ENCODE peak calls at places on chromosomes 4 and X, in four cellular contexts. T is K562, E is PC-3, J is heart left ventricle. Y is an unnamed sample.

GRCh38 chr4:86544313-86544966 is 49.7 kb upstream of the PTPN13 start:
- DNase-seq in T (no peak), E (no peak), J (no peak), Y (no peak)

GRCh38 chr4:56611501-56611900 is 69.6 kb downstream of the HOPX start:
- DNase-seq in T (no peak), E (no peak), J (no peak), Y (no peak)

GRCh38 chr4:151651496-151651895 is 109.3 kb downstream of the GATB start:
- DNase-seq in T (no peak), E (no peak), J (no peak), Y (no peak)

GRCh38 chr4:57137261-57137660 is 27.1 kb upstream of the IGFBP7 start:
- DNase-seq in T (no peak), E (peak; percentile 15), J (no peak), Y (no peak)

GRCh38 chr4:15003891-15004700 is 1.8 kb downstream of the CPEB2 start:
- DNase-seq in T (peak; percentile 42), E (peak; percentile 10), J (peak; percentile 57), Y (peak; percentile 38)

GRCh38 chr4:88628746-88629145 is 36.5 kb downstream of the HERC3 start:
- DNase-seq in T (no peak), E (peak; percentile 29), J (no peak), Y (no peak)

GRCh38 chr4:68245594-68245993 is at the start of gene TMPRSS11B:
- DNase-seq in T (no peak), E (no peak), J (no peak), Y (no peak)

GRCh38 chr4:16269742-16270522 is 43.7 kb upstream of the TAPT1 start:
- DNase-seq in T (no peak), E (peak; percentile 76), J (no peak), Y (no peak)

GRCh38 chrX:120308959-120309872 is 2.0 kb downstream of the TMEM255A start:
- DNase-seq in T (no peak), E (peak; percentile 77), J (peak; percentile 43), Y (peak; percentile 62)

GRCh38 chr4:73608677-73609594 is 11.3 kb downstream of the RASSF6 start:
- DNase-seq in T (no peak), E (peak; percentile 90), J (no peak), Y (no peak)

GRCh38 chr4:58515206-58515605 is 1405.0 kb upstream of the IGFBP7 start:
- DNase-seq in T (no peak), E (no peak), J (no peak), Y (no peak)

GRCh38 chrX:110432831-110433230 is 74.2 kb downstream of the RTL9 start:
- DNase-seq in T (no peak), E (no peak), J (no peak), Y (no peak)

GRCh38 chrX:128884430-128884829 is 638.9 kb downstream of the SMARCA1 start:
- DNase-seq in T (no peak), E (no peak), J (no peak), Y (no peak)

GRCh38 chrX:121853762-121854613 is 806.6 kb downstream of the GLUD2 start:
- DNase-seq in T (no peak), E (no peak), J (no peak), Y (peak; percentile 25)

GRCh38 chr4:108683479-108683878 is 33.1 kb downstream of the OSTC start:
- DNase-seq in T (no peak), E (peak; percentile 49), J (no peak), Y (no peak)

GRCh38 chrX:121987163-121987562 is 939.8 kb downstream of the GLUD2 start:
- DNase-seq in T (no peak), E (no peak), J (no peak), Y (no peak)

GRCh38 chr4:6458528-6458927 is 13.9 kb downstream of the PPP2R2C start:
- DNase-seq in T (no peak), E (no peak), J (no peak), Y (no peak)

GRCh38 chrX:124605518-124605917 is 259.2 kb downstream of the SH2D1A start:
- DNase-seq in T (no peak), E (peak; percentile 51), J (no peak), Y (no peak)

GRCh38 chr4:10737335-10737734 is 52.8 kb upstream of the CLNK start:
- DNase-seq in T (no peak), E (no peak), J (no peak), Y (no peak)

GRCh38 chr4:74038161-74039064 is at the start of gene CXCL3:
- DNase-seq in T (peak; percentile 82), E (peak; percentile 78), J (peak; percentile 79), Y (peak; percentile 79)

GRCh38 chrX:23898412-23898959 is 9.3 kb downstream of the APOO start:
- DNase-seq in T (no peak), E (peak; percentile 69), J (no peak), Y (no peak)

GRCh38 chr4:39637572-39638357 is 900 bp downstream of the SMIM14 start:
- DNase-seq in T (peak; percentile 22), E (peak; percentile 56), J (peak; percentile 51), Y (peak; percentile 63)

GRCh38 chrX:56803849-56804681 is 75.0 kb downstream of the NBDY start:
- DNase-seq in T (no peak), E (no peak), J (no peak), Y (peak; percentile 25)

GRCh38 chrX:95059909-95060308 is 1385.9 kb downstream of the FAM133A start:
- DNase-seq in T (no peak), E (no peak), J (no peak), Y (no peak)

GRCh38 chr4:150368667-150369066 is 213.3 kb upstream of the MAB21L2 start:
- DNase-seq in T (no peak), E (no peak), J (no peak), Y (no peak)

GRCh38 chrX:1914606-1915365 is 299.9 kb downstream of the ASMT start:
- DNase-seq in T (no peak), E (no peak), J (no peak), Y (no peak)

GRCh38 chr4:92235741-92236140 is 68.0 kb upstream of the GRID2 start:
- DNase-seq in T (no peak), E (peak; percentile 23), J (no peak), Y (no peak)

DNA sequence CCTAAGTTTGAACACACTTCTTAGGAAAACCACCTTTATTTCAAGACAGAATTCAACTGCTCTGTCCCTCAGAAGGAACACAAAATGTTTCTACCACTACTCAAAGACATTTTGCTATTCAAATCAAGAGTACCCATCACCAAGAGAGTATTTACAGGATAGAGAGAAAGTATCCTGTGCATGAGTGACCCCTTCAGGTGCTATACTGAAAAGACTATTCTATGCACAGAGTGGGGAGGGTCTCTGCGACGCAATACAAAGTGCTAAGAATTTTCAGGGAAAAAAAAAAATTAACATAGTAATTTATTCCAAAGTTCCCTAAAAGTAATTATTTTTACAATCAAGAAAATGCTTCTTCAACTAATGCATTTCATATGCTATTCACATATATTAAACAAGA is 346.4 kb upstream of the FAM241A start:
- DNase-seq in T (no peak), E (peak; percentile 19), J (no peak), Y (no peak)
- TF ChIP-seq CTCF in T (no peak), E (peak; percentile 52), J (no peak), Y (no peak)

GRCh38 chr4:7854697-7855370 is 84.8 kb downstream of the AFAP1 start:
- DNase-seq in T (no peak), E (no peak), J (no peak), Y (no peak)

GRCh38 chr4:7850489-7850888 is 89.2 kb downstream of the AFAP1 start:
- DNase-seq in T (peak; percentile 26), E (no peak), J (no peak), Y (no peak)

GRCh38 chr4:7853271-7853670 is 86.4 kb downstream of the AFAP1 start:
- DNase-seq in T (no peak), E (no peak), J (no peak), Y (no peak)

GRCh38 chr4:7854211-7854610 is 85.5 kb downstream of the AFAP1 start:
- DNase-seq in T (no peak), E (no peak), J (no peak), Y (no peak)

DNA sequence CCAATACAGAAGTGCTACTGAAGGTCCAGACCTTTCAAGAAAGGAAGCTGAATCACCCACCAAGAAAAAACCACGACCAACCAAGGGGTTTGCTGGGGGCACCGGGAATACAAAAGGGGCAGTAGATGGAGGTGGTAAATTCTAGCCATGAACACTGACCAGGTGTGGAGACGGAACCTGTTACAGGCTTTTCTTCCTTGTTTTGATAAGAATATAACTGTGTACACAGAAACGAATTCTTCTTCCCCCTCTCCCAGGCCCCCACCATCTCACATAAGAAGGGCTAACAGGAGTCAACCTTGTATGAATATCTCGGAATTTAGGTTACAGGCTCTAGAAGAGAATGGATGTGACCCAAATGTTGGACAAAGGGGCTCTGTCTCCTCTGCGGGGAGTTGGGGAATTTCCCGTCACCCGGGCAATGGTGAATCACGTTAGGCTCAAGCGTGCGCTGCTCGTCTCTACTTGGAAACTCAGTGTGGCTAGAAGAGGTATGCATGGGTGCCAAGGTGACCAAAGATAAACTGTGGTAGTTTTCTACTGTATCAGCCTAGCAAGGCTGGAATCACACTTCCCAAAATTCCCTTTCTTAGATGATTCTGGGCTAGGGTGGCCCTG is 87.0 kb downstream of the AFAP1 start:
- DNase-seq in T (no peak), E (no peak), J (no peak), Y (no peak)
- H3K27ac ChIP-seq in T (no peak overlapping the region), E (no peak overlapping the region), J (no peak overlapping the region), Y (no peak overlapping the region)

DNA sequence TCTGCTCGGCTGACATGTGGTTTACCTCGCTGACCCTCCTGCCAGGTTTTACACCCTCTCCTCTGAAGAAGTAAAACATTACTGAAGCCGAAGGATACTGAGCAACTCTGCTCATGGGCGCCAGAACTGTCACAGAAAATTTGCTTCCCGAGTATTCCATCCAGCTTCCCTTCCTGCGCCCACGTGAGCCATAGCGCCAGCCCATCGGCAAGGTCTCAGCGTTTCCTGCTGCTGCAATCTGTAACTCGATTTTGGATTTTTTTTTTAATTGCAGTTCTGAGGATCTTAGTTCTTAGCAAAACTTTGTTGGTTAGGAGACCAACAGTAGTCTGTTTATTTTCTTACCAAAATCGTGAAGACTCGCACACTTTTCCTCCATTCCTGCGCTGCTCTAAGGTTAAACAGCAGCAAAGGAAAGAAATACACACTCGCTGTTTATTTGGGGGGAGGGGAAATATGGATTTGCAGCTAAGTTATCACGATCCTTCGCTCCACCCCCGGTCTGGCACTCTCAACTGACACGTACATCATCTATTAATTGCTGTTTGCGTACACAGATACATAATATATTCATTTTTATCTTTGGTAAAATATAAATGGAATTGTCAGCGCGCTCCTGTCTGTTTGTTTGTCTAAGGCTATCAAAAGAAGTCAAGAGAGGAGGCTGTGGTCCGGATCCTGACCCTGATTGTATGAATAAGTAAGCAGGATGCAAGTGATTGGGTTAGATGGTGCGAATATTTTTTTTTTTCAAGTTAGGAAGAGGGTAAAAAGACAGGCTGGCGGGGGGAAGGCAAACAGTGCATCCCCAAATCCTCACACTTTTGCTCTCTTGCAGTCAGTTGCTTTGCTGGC is at the start of gene TLL1:
- DNase-seq in T (no peak), E (peak; percentile 44), J (peak; percentile 19), Y (no peak)
- H3K27me3 ChIP-seq in T (no peaks in the 10 kb centered on the region), E (no peaks in the 10 kb centered on the region), J (peaks cover 41% of the 10 kb centered on the region), Y (no peaks in the 10 kb centered on the region)

DNA sequence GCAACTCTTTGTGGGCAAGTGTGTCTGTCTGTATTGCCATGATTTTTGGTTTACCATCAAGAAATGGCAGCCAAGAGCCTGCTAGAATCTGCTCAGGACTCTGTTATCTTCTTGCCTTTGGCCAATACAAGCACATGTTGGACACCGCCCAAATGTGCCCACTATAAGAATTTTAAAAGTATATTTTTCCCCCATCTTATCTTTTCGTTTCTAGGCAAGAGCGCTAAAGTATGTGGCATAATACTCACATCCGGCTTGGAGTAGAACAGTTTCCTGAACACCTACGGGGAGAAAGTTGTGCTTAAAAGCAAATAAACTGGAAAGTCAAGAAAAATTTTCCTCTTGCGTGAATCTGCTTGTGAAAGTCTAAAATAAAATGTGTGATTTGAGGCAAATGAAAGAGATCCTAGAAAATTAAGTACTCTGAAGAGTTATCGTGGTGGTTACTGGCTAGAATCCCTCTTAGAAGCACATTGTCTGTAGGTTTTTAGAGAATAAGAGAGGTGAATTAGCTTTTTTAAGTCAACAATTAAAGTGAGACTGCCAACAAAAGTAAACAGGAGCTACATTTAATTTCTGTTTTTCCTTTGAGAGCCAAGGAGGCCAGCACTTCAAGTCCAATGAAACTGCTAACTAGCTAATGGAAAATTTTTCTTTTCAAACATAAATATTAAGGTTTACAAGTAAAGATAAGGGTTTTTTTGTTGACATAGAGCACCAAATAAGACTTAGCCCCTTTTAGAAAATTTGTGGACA is 220.2 kb downstream of the SOWAHB start:
- DNase-seq in T (no peak), E (no peak), J (no peak), Y (no peak)
- TF ChIP-seq CTCF in T (no peak), E (no peak), J (no peak), Y (no peak)